ENCODE peak calls at places on chromosomes 7 and 10, in nine cellular contexts. Q is uterus, U is fibroblast of lung, N is HCT116, G is psoas muscle, Y is PC-3, Z is foreskin fibroblast, X is fibroblast of mammary gland, B is cardiac fibroblast. E is an unnamed sample.

GRCh38 chr10:34628174-34628802 is 186.8 kb downstream of the PARD3 start:
- DNase-seq in Q (peak), U (peak), N (no peak), G (peak), Y (no peak), Z (peak), X (peak), B (peak), E (no peak)

GRCh38 chr7:27147211-27148030 is at the start of gene HOXA6:
- DNase-seq in Q (peak), U (no peak), N (no peak), G (peak), Y (peak), Z (peak), X (peak), B (no peak), E (no peak)

GRCh38 chr7:134899729-134900128 is 86.6 kb upstream of the AGBL3 start:
- DNase-seq in Q (no peak), U (peak), N (peak), G (no peak), Y (peak), Z (peak), X (peak), B (peak), E (no peak)

GRCh38 chr7:27375958-27376357 is 133.4 kb downstream of the EVX1 start:
- DNase-seq in Q (no peak), U (no peak), N (no peak), G (no peak), Y (no peak), Z (no peak), X (no peak), B (no peak), E (no peak)

GRCh38 chr7:45609180-45609579 is 35.0 kb downstream of the ADCY1 start:
- DNase-seq in Q (no peak), U (no peak), N (no peak), G (no peak), Y (no peak), Z (no peak), X (no peak), B (no peak), E (no peak)

GRCh38 chr10:72242675-72243074 is 26.6 kb upstream of the ASCC1 start:
- DNase-seq in Q (peak), U (peak), N (no peak), G (peak), Y (no peak), Z (peak), X (peak), B (peak), E (peak)

GRCh38 chr10:77905086-77905735 is 21.3 kb downstream of the DLG5 start:
- DNase-seq in Q (no peak), U (no peak), N (no peak), G (no peak), Y (no peak), Z (no peak), X (no peak), B (no peak), E (peak)

GRCh38 chr10:21278491-21279216 is 246.8 kb downstream of the SKIDA1 start:
- DNase-seq in Q (peak), U (peak), N (peak), G (peak), Y (peak), Z (peak), X (peak), B (peak), E (peak)

GRCh38 chr7:134654104-134654775 is 7.6 kb downstream of the BPGM start:
- DNase-seq in Q (no peak), U (peak), N (no peak), G (no peak), Y (no peak), Z (no peak), X (no peak), B (no peak), E (no peak)

GRCh38 chr7:157560710-157561522 is 224.1 kb downstream of the DNAJB6 start:
- DNase-seq in Q (no peak), U (no peak), N (no peak), G (no peak), Y (no peak), Z (no peak), X (no peak), B (no peak), E (no peak)
- H3K4me3 ChIP-seq in Q (no peak), U (no peak), N (no peak), G (no peak), Y (no peak), Z (no peak), X (no peak), B (no peak), E (no peak)

GRCh38 chr7:6516387-6516983 is 34.8 kb downstream of the GRID2IP start:
- DNase-seq in Q (peak), U (peak), N (peak), G (peak), Y (peak), Z (peak), X (peak), B (peak), E (peak)
- H3K4me3 ChIP-seq in Q (no peak), U (no peak), N (no peak), G (peak), Y (peak), Z (no peak), X (peak), B (no peak), E (no peak)

GRCh38 chr7:94374721-94375120 is 20.0 kb upstream of the COL1A2 start:
- DNase-seq in Q (no peak), U (peak), N (no peak), G (no peak), Y (no peak), Z (peak), X (peak), B (peak), E (no peak)
- H3K4me3 ChIP-seq in Q (peak), U (peak), N (no peak), G (peak), Y (no peak), Z (peak), X (peak), B (peak), E (peak)

GRCh38 chr7:35717013-35717412 is 22.1 kb upstream of the HERPUD2 start:
- DNase-seq in Q (no peak), U (no peak), N (no peak), G (no peak), Y (no peak), Z (no peak), X (no peak), B (no peak), E (no peak)

GRCh38 chr7:35714407-35714806 is 19.5 kb upstream of the HERPUD2 start:
- DNase-seq in Q (no peak), U (no peak), N (no peak), G (no peak), Y (no peak), Z (no peak), X (no peak), B (no peak), E (no peak)

GRCh38 chr7:35716038-35716803 is 21.3 kb upstream of the HERPUD2 start:
- DNase-seq in Q (no peak), U (peak), N (no peak), G (no peak), Y (no peak), Z (peak), X (peak), B (no peak), E (peak)

GRCh38 chr7:35714862-35715261 is 19.9 kb upstream of the HERPUD2 start:
- DNase-seq in Q (no peak), U (no peak), N (no peak), G (no peak), Y (peak), Z (no peak), X (no peak), B (no peak), E (no peak)

DNA sequence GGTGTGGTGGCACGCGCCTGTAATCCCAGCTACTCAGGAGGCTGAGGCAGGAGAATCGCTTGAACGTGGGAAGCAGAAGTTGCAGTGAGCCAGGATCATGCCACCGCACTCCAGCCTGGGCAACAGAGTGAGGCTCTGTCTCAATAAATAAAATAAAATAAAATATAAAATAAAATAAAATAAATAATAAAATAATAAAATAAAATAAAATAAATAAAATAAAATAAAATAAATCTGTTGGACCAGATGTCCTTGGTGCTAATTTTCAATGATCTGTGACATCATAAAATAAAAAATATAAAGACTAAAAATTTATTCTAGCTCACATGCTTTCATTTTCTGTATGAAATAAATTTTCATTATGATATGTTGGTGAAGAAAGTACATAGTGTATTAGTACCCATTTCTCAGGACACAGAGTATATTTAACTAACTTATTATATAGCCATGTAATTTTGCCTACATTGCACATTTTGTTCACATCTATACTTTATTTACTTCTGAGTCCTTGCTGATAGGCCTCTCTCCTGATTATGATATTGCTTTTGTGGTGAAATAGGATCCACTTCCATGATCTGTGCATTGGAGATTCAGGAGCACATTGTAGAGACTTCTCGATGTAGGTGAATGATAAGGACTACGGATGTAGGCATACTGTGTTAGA is 17.8 kb upstream of the HERPUD2 start:
- DNase-seq in Q (no peak), U (no peak), N (no peak), G (no peak), Y (no peak), Z (no peak), X (no peak), B (no peak), E (no peak)
- H3K4me3 ChIP-seq in Q (no peak), U (no peak), N (no peak), G (no peak), Y (no peak), Z (no peak), X (no peak), B (no peak), E (no peak)

DNA sequence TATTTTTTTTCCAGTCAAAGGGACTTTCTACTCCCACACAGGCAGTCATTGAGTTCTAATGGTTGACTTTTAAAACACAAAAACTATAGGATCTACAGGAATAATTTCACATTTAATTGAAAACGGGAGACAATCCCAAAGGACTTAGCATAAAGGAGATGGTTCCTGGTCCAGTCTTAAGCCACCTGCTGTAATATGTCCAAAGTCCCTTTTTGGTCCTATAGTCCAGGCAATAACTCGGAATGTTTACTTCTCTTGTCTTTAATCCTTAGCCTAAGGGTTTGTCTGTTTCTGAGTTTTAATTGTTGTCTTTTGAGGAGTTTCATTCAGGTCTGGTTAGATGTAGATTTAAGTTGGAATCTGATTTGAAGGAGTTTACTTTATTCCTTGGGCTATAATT is 184.9 kb downstream of the BAMBI start:
- DNase-seq in Q (no peak), U (no peak), N (no peak), G (no peak), Y (no peak), Z (no peak), X (no peak), B (no peak), E (no peak)
- H3K4me3 ChIP-seq in Q (no peak), U (no peak), N (no peak), G (no peak), Y (no peak), Z (no peak), X (no peak), B (no peak), E (no peak)

E was measured in MG63.